ENCODE peak calls at places on chromosomes 2 and 18, in ten cellular contexts. M is T-cell; O is iris pigment epithelial cell; A is AG08396; Y is HT-29; D is heart right ventricle; Z is RCC 7860; F is NB4; H is stimulated activated CD8-positive, alpha-beta memory T cell treated with anti-CD3 and anti-CD28 coated beads, Interleukin-15, amount 100 ng/mL, for 24 hours; X is SHP77 treated with DMSO at 0.1 percent for 48 hours. I is an unnamed sample.

GRCh38 chr2:72893594-72894319 is 6.5 kb downstream of the SPR start:
- DNase-seq in M (no peak), O (peak; percentile 76), A (peak; percentile 72), Y (peak; percentile 76), D (peak; percentile 51), Z (peak; percentile 12), F (peak; percentile 75), H (no peak), X (peak; percentile 37), I (peak; percentile 41)

GRCh38 chr2:23516546-23517256 is 131.7 kb downstream of the KLHL29 start:
- DNase-seq in M (no peak), O (no peak), A (no peak), Y (no peak), D (no peak), Z (no peak), F (no peak), H (no peak), X (no peak), I (no peak)

GRCh38 chr2:12432985-12433640 is 283.6 kb upstream of the TRIB2 start:
- DNase-seq in M (no peak), O (peak; percentile 47), A (no peak), Y (no peak), D (no peak), Z (no peak), F (no peak), H (no peak), X (no peak), I (no peak)

GRCh38 chr2:232304236-232304635 is 74.3 kb upstream of the ALPP start:
- DNase-seq in M (no peak), O (no peak), A (no peak), Y (no peak), D (no peak), Z (no peak), F (no peak), H (no peak), X (no peak), I (no peak)

GRCh38 chr2:205427112-205427511 is 255.2 kb upstream of the NRP2 start:
- DNase-seq in M (no peak), O (peak; percentile 75), A (no peak), Y (no peak), D (no peak), Z (no peak), F (no peak), H (no peak), X (no peak), I (no peak)

GRCh38 chr2:186605041-186605440 is 15.2 kb downstream of the ITGAV start:
- DNase-seq in M (no peak), O (no peak), A (no peak), Y (no peak), D (peak; percentile 14), Z (no peak), F (no peak), H (no peak), X (no peak), I (peak; percentile 8)

GRCh38 chr18:10231220-10231619 is 223.2 kb upstream of the APCDD1 start:
- DNase-seq in M (no peak), O (no peak), A (no peak), Y (no peak), D (no peak), Z (no peak), F (no peak), H (no peak), X (no peak), I (no peak)

GRCh38 chr2:106108791-106109190 is 85.3 kb downstream of the UXS1 start:
- DNase-seq in M (no peak), O (no peak), A (no peak), Y (no peak), D (no peak), Z (no peak), F (no peak), H (no peak), X (no peak), I (no peak)

GRCh38 chr2:42523341-42523740 is 29.6 kb upstream of the KCNG3 start:
- DNase-seq in M (no peak), O (peak; percentile 26), A (no peak), Y (no peak), D (no peak), Z (no peak), F (no peak), H (no peak), X (no peak), I (peak; percentile 24)

GRCh38 chr2:63035169-63035568 is 15.5 kb upstream of the OTX1 start:
- DNase-seq in M (no peak), O (no peak), A (no peak), Y (no peak), D (no peak), Z (no peak), F (no peak), H (no peak), X (no peak), I (no peak)

GRCh38 chr2:16773080-16773713 is 107.6 kb upstream of the CYRIA start:
- DNase-seq in M (no peak), O (peak; percentile 59), A (peak; percentile 32), Y (peak; percentile 71), D (peak; percentile 23), Z (peak; percentile 42), F (peak; percentile 69), H (no peak), X (no peak), I (peak; percentile 10)

GRCh38 chr2:8544168-8544785 is 137.6 kb upstream of the ID2 start:
- DNase-seq in M (no peak), O (no peak), A (no peak), Y (no peak), D (no peak), Z (no peak), F (no peak), H (no peak), X (no peak), I (no peak)

GRCh38 chr2:1572638-1573037 is 159.4 kb downstream of the TPO start:
- DNase-seq in M (no peak), O (no peak), A (peak; percentile 70), Y (no peak), D (peak; percentile 75), Z (peak; percentile 49), F (no peak), H (no peak), X (no peak), I (no peak)

GRCh38 chr2:36556847-36557246 is 41.1 kb downstream of the FEZ2 start:
- DNase-seq in M (no peak), O (peak; percentile 82), A (peak; percentile 20), Y (no peak), D (no peak), Z (no peak), F (no peak), H (no peak), X (no peak), I (no peak)

GRCh38 chr18:47953471-47953931 is 23.0 kb upstream of the SMAD2 start:
- DNase-seq in M (no peak), O (peak; percentile 70), A (no peak), Y (no peak), D (peak; percentile 15), Z (peak; percentile 65), F (peak; percentile 98), H (no peak), X (no peak), I (no peak)

GRCh38 chr2:189581354-189582139 is 961 bp upstream of the SLC40A1 start:
- DNase-seq in M (no peak), O (no peak), A (peak; percentile 12), Y (peak; percentile 75), D (peak; percentile 16), Z (no peak), F (peak; percentile 24), H (peak; percentile 1), X (no peak), I (no peak)

GRCh38 chr2:189116059-189116458 is 63.5 kb downstream of the COL5A2 start:
- DNase-seq in M (no peak), O (no peak), A (no peak), Y (no peak), D (no peak), Z (no peak), F (no peak), H (no peak), X (no peak), I (no peak)

GRCh38 chr18:2325308-2325849 is 245.9 kb downstream of the METTL4 start:
- DNase-seq in M (no peak), O (peak; percentile 86), A (no peak), Y (no peak), D (no peak), Z (no peak), F (no peak), H (no peak), X (no peak), I (no peak)

GRCh38 chr2:70515938-70516337 is 37.7 kb downstream of the TGFA start:
- DNase-seq in M (no peak), O (no peak), A (no peak), Y (no peak), D (no peak), Z (no peak), F (peak; percentile 90), H (no peak), X (no peak), I (no peak)

GRCh38 chr2:233252227-233252626 is 754 bp downstream of the ATG16L1 start:
- DNase-seq in M (no peak), O (no peak), A (no peak), Y (peak; percentile 40), D (no peak), Z (no peak), F (peak; percentile 34), H (no peak), X (no peak), I (no peak)

GRCh38 chr2:213001285-213001910 is 150.0 kb downstream of the IKZF2 start:
- DNase-seq in M (no peak), O (no peak), A (no peak), Y (no peak), D (no peak), Z (no peak), F (no peak), H (no peak), X (no peak), I (no peak)

GRCh38 chr18:48778344-48779011 is 172.3 kb downstream of the SMAD7 start:
- DNase-seq in M (no peak), O (no peak), A (no peak), Y (no peak), D (no peak), Z (no peak), F (no peak), H (no peak), X (no peak), I (no peak)

GRCh38 chr2:229660951-229661350 is 53.4 kb downstream of the DNER start:
- DNase-seq in M (no peak), O (peak; percentile 20), A (no peak), Y (no peak), D (no peak), Z (no peak), F (no peak), H (no peak), X (no peak), I (no peak)

GRCh38 chr2:163778045-163778753 is 42.4 kb upstream of the FIGN start:
- DNase-seq in M (no peak), O (peak; percentile 94), A (peak; percentile 6), Y (peak; percentile 40), D (no peak), Z (peak; percentile 96), F (no peak), H (no peak), X (no peak), I (no peak)

GRCh38 chr2:119106301-119106897 is 52.2 kb downstream of the C1QL2 start:
- DNase-seq in M (no peak), O (peak; percentile 27), A (peak; percentile 18), Y (peak; percentile 53), D (peak; percentile 30), Z (peak; percentile 25), F (peak; percentile 54), H (no peak), X (no peak), I (no peak)

GRCh38 chr2:101255501-101255900 is 2.8 kb downstream of the CNOT11 start:
- DNase-seq in M (no peak), O (peak; percentile 71), A (no peak), Y (no peak), D (no peak), Z (no peak), F (peak; percentile 53), H (no peak), X (no peak), I (no peak)

GRCh38 chr2:168456526-168457176 is 579 bp downstream of the CERS6 start:
- DNase-seq in M (no peak), O (peak; percentile 42), A (peak; percentile 38), Y (peak; percentile 67), D (peak; percentile 14), Z (no peak), F (peak; percentile 73), H (peak; percentile 12), X (no peak), I (no peak)

GRCh38 chr2:47310801-47311560 is 92.0 kb upstream of the MSH2 start:
- DNase-seq in M (no peak), O (no peak), A (no peak), Y (peak; percentile 43), D (peak; percentile 37), Z (no peak), F (no peak), H (no peak), X (no peak), I (no peak)

I was measured in NCI-H510A.